ENCODE peak calls at places on chromosome 16, in seven cellular contexts. One of them, this sample, is unnamed.

GRCh38 chr16:4372578-4373355 is 1.1 kb downstream of the VASN start:
- DNase-seq in fibroblast of lung: no peak
- DNase-seq in esophagus muscularis mucosa: no peak
- DNase-seq in cardiac muscle cell: no peak
- DNase-seq in ovary: peak; percentile 69
- DNase-seq in left ventricle myocardium inferior: peak; percentile 30
- DNase-seq in WERI-Rb-1: no peak
- DNase-seq in this sample: no peak

GRCh38 chr16:68079616-68080344 is 5.4 kb upstream of the NFATC3 start:
- DNase-seq in fibroblast of lung: no peak
- DNase-seq in esophagus muscularis mucosa: peak; percentile 93
- DNase-seq in cardiac muscle cell: no peak
- DNase-seq in ovary: peak; percentile 65
- DNase-seq in left ventricle myocardium inferior: peak; percentile 83
- DNase-seq in WERI-Rb-1: no peak
- DNase-seq in this sample: no peak

GRCh38 chr16:49876716-49877129 is 20.8 kb upstream of the ZNF423 start:
- DNase-seq in fibroblast of lung: no peak
- DNase-seq in esophagus muscularis mucosa: no peak
- DNase-seq in cardiac muscle cell: peak; percentile 76
- DNase-seq in ovary: peak; percentile 68
- DNase-seq in left ventricle myocardium inferior: peak; percentile 72
- DNase-seq in WERI-Rb-1: peak; percentile 74
- DNase-seq in this sample: no peak

GRCh38 chr16:79437764-79438728 is 162.5 kb downstream of the MAF start:
- DNase-seq in fibroblast of lung: peak; percentile 6
- DNase-seq in esophagus muscularis mucosa: no peak
- DNase-seq in cardiac muscle cell: no peak
- DNase-seq in ovary: peak; percentile 57
- DNase-seq in left ventricle myocardium inferior: peak; percentile 48
- DNase-seq in WERI-Rb-1: no peak
- DNase-seq in this sample: no peak

GRCh38 chr16:67910162-67910561 is 17.1 kb downstream of the PSKH1 start:
- DNase-seq in fibroblast of lung: peak; percentile 38
- DNase-seq in esophagus muscularis mucosa: no peak
- DNase-seq in cardiac muscle cell: no peak
- DNase-seq in ovary: no peak
- DNase-seq in left ventricle myocardium inferior: no peak
- DNase-seq in WERI-Rb-1: no peak
- DNase-seq in this sample: no peak

GRCh38 chr16:84144859-84145639 is at the start of the genes DNAAF1 and HSDL1:
- DNase-seq in fibroblast of lung: peak; percentile 63
- DNase-seq in esophagus muscularis mucosa: peak; percentile 94
- DNase-seq in cardiac muscle cell: peak; percentile 94
- DNase-seq in ovary: peak; percentile 94
- DNase-seq in left ventricle myocardium inferior: peak; percentile 91
- DNase-seq in WERI-Rb-1: peak; percentile 80
- DNase-seq in this sample: peak; percentile 26

GRCh38 chr16:2512920-2513404 is 790 bp upstream of the ATP6V0C start:
- DNase-seq in fibroblast of lung: no peak
- DNase-seq in esophagus muscularis mucosa: no peak
- DNase-seq in cardiac muscle cell: no peak
- DNase-seq in ovary: peak; percentile 57
- DNase-seq in left ventricle myocardium inferior: no peak
- DNase-seq in WERI-Rb-1: peak; percentile 61
- DNase-seq in this sample: no peak

GRCh38 chr16:84379731-84380369 is 11.5 kb downstream of the ATP2C2 start:
- DNase-seq in fibroblast of lung: no peak
- DNase-seq in esophagus muscularis mucosa: no peak
- DNase-seq in cardiac muscle cell: no peak
- DNase-seq in ovary: no peak
- DNase-seq in left ventricle myocardium inferior: no peak
- DNase-seq in WERI-Rb-1: no peak
- DNase-seq in this sample: no peak

GRCh38 chr16:75305364-75306101 is 54.1 kb upstream of the BCAR1 start:
- DNase-seq in fibroblast of lung: peak; percentile 100
- DNase-seq in esophagus muscularis mucosa: no peak
- DNase-seq in cardiac muscle cell: peak; percentile 26
- DNase-seq in ovary: peak; percentile 73
- DNase-seq in left ventricle myocardium inferior: peak; percentile 40
- DNase-seq in WERI-Rb-1: peak; percentile 48
- DNase-seq in this sample: peak; percentile 74

GRCh38 chr16:76335187-76335974 is 58.2 kb downstream of the CNTNAP4 start:
- DNase-seq in fibroblast of lung: no peak
- DNase-seq in esophagus muscularis mucosa: no peak
- DNase-seq in cardiac muscle cell: no peak
- DNase-seq in ovary: no peak
- DNase-seq in left ventricle myocardium inferior: no peak
- DNase-seq in WERI-Rb-1: peak; percentile 34
- DNase-seq in this sample: no peak

GRCh38 chr16:88928405-88929375 is 48.3 kb downstream of the CBFA2T3 start:
- DNase-seq in fibroblast of lung: no peak
- DNase-seq in esophagus muscularis mucosa: no peak
- DNase-seq in cardiac muscle cell: no peak
- DNase-seq in ovary: no peak
- DNase-seq in left ventricle myocardium inferior: no peak
- DNase-seq in WERI-Rb-1: no peak
- DNase-seq in this sample: no peak

GRCh38 chr16:21598676-21599157 is 660 bp upstream of the METTL9 start:
- DNase-seq in fibroblast of lung: no peak
- DNase-seq in esophagus muscularis mucosa: no peak
- DNase-seq in cardiac muscle cell: no peak
- DNase-seq in ovary: no peak
- DNase-seq in left ventricle myocardium inferior: no peak
- DNase-seq in WERI-Rb-1: no peak
- DNase-seq in this sample: no peak

GRCh38 chr16:84730406-84731106 is 30.8 kb downstream of the USP10 start:
- DNase-seq in fibroblast of lung: peak; percentile 96
- DNase-seq in esophagus muscularis mucosa: no peak
- DNase-seq in cardiac muscle cell: peak; percentile 53
- DNase-seq in ovary: no peak
- DNase-seq in left ventricle myocardium inferior: peak; percentile 45
- DNase-seq in WERI-Rb-1: no peak
- DNase-seq in this sample: peak; percentile 85

GRCh38 chr16:20637247-20637646 is 60.2 kb downstream of the ACSM1 start:
- DNase-seq in fibroblast of lung: no peak
- DNase-seq in esophagus muscularis mucosa: no peak
- DNase-seq in cardiac muscle cell: no peak
- DNase-seq in ovary: no peak
- DNase-seq in left ventricle myocardium inferior: no peak
- DNase-seq in WERI-Rb-1: no peak
- DNase-seq in this sample: no peak

GRCh38 chr16:60945225-60945624 is 1091.0 kb downstream of the CDH8 start:
- DNase-seq in fibroblast of lung: peak; percentile 7
- DNase-seq in esophagus muscularis mucosa: no peak
- DNase-seq in cardiac muscle cell: peak; percentile 81
- DNase-seq in ovary: no peak
- DNase-seq in left ventricle myocardium inferior: no peak
- DNase-seq in WERI-Rb-1: no peak
- DNase-seq in this sample: no peak

GRCh38 chr16:4785758-4786433 is 2.2 kb downstream of the SEPTIN12 start:
- DNase-seq in fibroblast of lung: no peak
- DNase-seq in esophagus muscularis mucosa: no peak
- DNase-seq in cardiac muscle cell: no peak
- DNase-seq in ovary: no peak
- DNase-seq in left ventricle myocardium inferior: no peak
- DNase-seq in WERI-Rb-1: no peak
- DNase-seq in this sample: no peak

GRCh38 chr16:66486773-66487579 is 59.9 kb downstream of the BEAN1 start:
- DNase-seq in fibroblast of lung: peak; percentile 85
- DNase-seq in esophagus muscularis mucosa: no peak
- DNase-seq in cardiac muscle cell: no peak
- DNase-seq in ovary: no peak
- DNase-seq in left ventricle myocardium inferior: no peak
- DNase-seq in WERI-Rb-1: no peak
- DNase-seq in this sample: no peak

GRCh38 chr16:22942812-22943211 is 128.8 kb downstream of the HS3ST2 start:
- DNase-seq in fibroblast of lung: no peak
- DNase-seq in esophagus muscularis mucosa: no peak
- DNase-seq in cardiac muscle cell: no peak
- DNase-seq in ovary: no peak
- DNase-seq in left ventricle myocardium inferior: no peak
- DNase-seq in WERI-Rb-1: no peak
- DNase-seq in this sample: no peak

GRCh38 chr16:30084816-30085159 is 6.9 kb downstream of the TBX6 start:
- DNase-seq in fibroblast of lung: no peak
- DNase-seq in esophagus muscularis mucosa: no peak
- DNase-seq in cardiac muscle cell: no peak
- DNase-seq in ovary: no peak
- DNase-seq in left ventricle myocardium inferior: peak; percentile 57
- DNase-seq in WERI-Rb-1: no peak
- DNase-seq in this sample: no peak

GRCh38 chr16:87582966-87583325 is 19.4 kb upstream of the JPH3 start:
- DNase-seq in fibroblast of lung: no peak
- DNase-seq in esophagus muscularis mucosa: no peak
- DNase-seq in cardiac muscle cell: no peak
- DNase-seq in ovary: no peak
- DNase-seq in left ventricle myocardium inferior: no peak
- DNase-seq in WERI-Rb-1: no peak
- DNase-seq in this sample: no peak

GRCh38 chr16:87580855-87581261 is 21.4 kb upstream of the JPH3 start:
- DNase-seq in fibroblast of lung: peak; percentile 93
- DNase-seq in esophagus muscularis mucosa: no peak
- DNase-seq in cardiac muscle cell: no peak
- DNase-seq in ovary: peak; percentile 56
- DNase-seq in left ventricle myocardium inferior: no peak
- DNase-seq in WERI-Rb-1: no peak
- DNase-seq in this sample: no peak

GRCh38 chr16:87583453-87584131 is 18.7 kb upstream of the JPH3 start:
- DNase-seq in fibroblast of lung: peak; percentile 76
- DNase-seq in esophagus muscularis mucosa: no peak
- DNase-seq in cardiac muscle cell: no peak
- DNase-seq in ovary: peak; percentile 49
- DNase-seq in left ventricle myocardium inferior: no peak
- DNase-seq in WERI-Rb-1: no peak
- DNase-seq in this sample: no peak

GRCh38 chr16:87582221-87582965 is 19.9 kb upstream of the JPH3 start:
- DNase-seq in fibroblast of lung: peak; percentile 86
- DNase-seq in esophagus muscularis mucosa: no peak
- DNase-seq in cardiac muscle cell: no peak
- DNase-seq in ovary: peak; percentile 83
- DNase-seq in left ventricle myocardium inferior: peak; percentile 69
- DNase-seq in WERI-Rb-1: peak; percentile 25
- DNase-seq in this sample: no peak

GRCh38 chr16:87581867-87582220 is 20.5 kb upstream of the JPH3 start:
- DNase-seq in fibroblast of lung: peak; percentile 98
- DNase-seq in esophagus muscularis mucosa: peak; percentile 94
- DNase-seq in cardiac muscle cell: no peak
- DNase-seq in ovary: peak; percentile 89
- DNase-seq in left ventricle myocardium inferior: peak; percentile 68
- DNase-seq in WERI-Rb-1: no peak
- DNase-seq in this sample: no peak
- H3K4me3 ChIP-seq in fibroblast of lung: peak overlapping the region; percentile 20
- H3K4me3 ChIP-seq in esophagus muscularis mucosa: peak overlapping the region; percentile 31
- H3K4me3 ChIP-seq in cardiac muscle cell: no peak overlapping the region
- H3K4me3 ChIP-seq in ovary: peak overlapping the region; percentile 7
- H3K4me3 ChIP-seq in left ventricle myocardium inferior: peak overlapping the region; percentile 48
- H3K4me3 ChIP-seq in WERI-Rb-1: no peak overlapping the region
- H3K4me3 ChIP-seq in this sample: no peak overlapping the region

DNA sequence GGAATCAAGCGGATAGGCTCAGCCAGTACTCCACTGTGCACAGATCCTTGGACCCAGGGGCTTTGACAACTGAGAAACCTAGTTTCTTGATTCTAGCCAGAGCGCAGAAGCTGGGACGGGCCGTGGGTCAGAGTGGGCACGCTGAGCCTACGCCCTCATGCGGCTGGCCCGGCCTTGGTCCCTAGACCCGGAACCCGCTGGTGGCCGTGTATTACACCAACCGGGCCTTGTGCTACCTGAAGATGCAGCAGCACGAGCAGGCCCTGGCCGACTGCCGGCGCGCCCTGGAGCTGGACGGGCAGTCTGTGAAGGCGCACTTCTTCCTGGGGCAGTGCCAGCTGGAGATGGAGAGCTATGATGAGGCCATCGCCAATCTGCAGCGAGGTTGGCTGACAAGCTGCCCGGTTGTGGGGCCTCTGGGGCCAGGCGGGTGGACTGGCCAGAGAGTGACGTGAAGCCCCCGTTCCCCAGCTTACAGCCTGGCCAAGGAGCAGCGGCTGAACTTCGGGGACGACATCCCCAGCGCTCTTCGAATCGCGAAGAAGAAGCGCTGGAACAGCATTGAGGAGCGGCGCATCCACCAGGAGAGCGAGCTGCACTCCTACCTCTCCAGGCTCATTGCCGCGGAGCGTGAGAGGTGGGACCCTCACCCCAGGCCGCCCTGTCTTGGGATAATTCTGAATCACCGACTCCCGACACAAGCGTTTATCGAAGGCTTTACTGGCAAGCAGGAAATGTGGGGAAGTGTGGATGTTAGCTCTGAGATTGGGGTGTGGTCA is 946 bp downstream of the STUB1 start:
- DNase-seq in fibroblast of lung: peak; percentile 58
- DNase-seq in esophagus muscularis mucosa: no peak
- DNase-seq in cardiac muscle cell: peak; percentile 40
- DNase-seq in ovary: peak; percentile 74
- DNase-seq in left ventricle myocardium inferior: no peak
- DNase-seq in WERI-Rb-1: peak; percentile 38
- DNase-seq in this sample: peak; percentile 70
- TF ChIP-seq CTCF in fibroblast of lung: peak; percentile 13
- TF ChIP-seq CTCF in esophagus muscularis mucosa: no peak
- TF ChIP-seq CTCF in cardiac muscle cell: peak; percentile 18
- TF ChIP-seq CTCF in ovary: no peak
- TF ChIP-seq CTCF in left ventricle myocardium inferior: no peak
- TF ChIP-seq CTCF in WERI-Rb-1: peak; percentile 37
- TF ChIP-seq CTCF in this sample: peak; percentile 19

DNA sequence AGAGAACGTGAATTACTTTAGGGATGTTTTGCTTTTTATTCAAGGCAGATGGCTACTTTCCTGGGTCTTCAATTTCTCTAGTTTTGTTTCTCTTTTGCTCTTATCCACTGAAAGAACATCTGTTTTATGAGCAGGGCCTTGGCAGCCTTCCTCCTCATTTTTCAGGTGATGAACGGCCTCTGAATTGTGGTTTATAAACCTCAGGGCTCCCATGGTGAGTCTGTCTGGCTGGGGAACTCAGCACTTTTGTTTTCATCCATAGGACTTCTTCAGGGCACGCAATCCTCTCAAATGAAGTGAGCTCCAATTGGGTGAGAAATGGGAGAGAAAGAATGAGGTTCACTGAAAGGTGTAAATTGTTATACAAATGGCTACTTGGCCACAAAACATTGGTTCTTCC is 186.4 kb upstream of the ERCC4 start:
- DNase-seq in fibroblast of lung: peak; percentile 4
- DNase-seq in esophagus muscularis mucosa: no peak
- DNase-seq in cardiac muscle cell: no peak
- DNase-seq in ovary: no peak
- DNase-seq in left ventricle myocardium inferior: no peak
- DNase-seq in WERI-Rb-1: no peak
- DNase-seq in this sample: no peak
- H3K4me3 ChIP-seq in fibroblast of lung: no peak overlapping the region
- H3K4me3 ChIP-seq in esophagus muscularis mucosa: no peak overlapping the region
- H3K4me3 ChIP-seq in cardiac muscle cell: no peak overlapping the region
- H3K4me3 ChIP-seq in ovary: no peak overlapping the region
- H3K4me3 ChIP-seq in left ventricle myocardium inferior: no peak overlapping the region
- H3K4me3 ChIP-seq in WERI-Rb-1: no peak overlapping the region
- H3K4me3 ChIP-seq in this sample: no peak overlapping the region

DNA sequence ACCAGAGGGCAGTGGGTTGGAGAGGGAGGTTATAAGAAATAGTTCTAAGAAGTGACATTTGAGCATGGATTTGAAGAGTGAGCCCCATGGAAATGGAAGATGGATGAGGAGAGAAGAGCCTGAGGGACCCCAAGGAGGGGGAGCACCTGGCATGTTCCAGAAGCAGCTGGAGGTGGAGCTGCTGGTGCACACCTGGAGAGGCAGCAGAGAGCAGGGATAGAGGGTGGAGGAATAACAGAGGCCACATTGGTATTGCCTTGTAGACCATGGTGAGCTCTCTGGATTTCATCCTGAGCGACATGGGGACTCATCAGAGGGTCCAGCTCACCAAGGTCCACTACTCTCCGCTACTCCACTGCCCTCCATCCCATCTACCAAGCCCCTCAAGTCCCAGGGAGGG is 22.3 kb upstream of the KDM8 start:
- DNase-seq in fibroblast of lung: no peak
- DNase-seq in esophagus muscularis mucosa: no peak
- DNase-seq in cardiac muscle cell: no peak
- DNase-seq in ovary: no peak
- DNase-seq in left ventricle myocardium inferior: no peak
- DNase-seq in WERI-Rb-1: no peak
- DNase-seq in this sample: no peak
- TF ChIP-seq CTCF in fibroblast of lung: no peak
- TF ChIP-seq CTCF in esophagus muscularis mucosa: no peak
- TF ChIP-seq CTCF in cardiac muscle cell: no peak
- TF ChIP-seq CTCF in ovary: no peak
- TF ChIP-seq CTCF in left ventricle myocardium inferior: no peak
- TF ChIP-seq CTCF in WERI-Rb-1: peak; percentile 70
- TF ChIP-seq CTCF in this sample: no peak